ENCODE peak calls at places on chromosome 3, in nine cellular contexts. G, N, L, E, C, M, W, Y and P are unnamed samples.

GRCh38 chr3:158057666-158058065 is 48.6 kb downstream of the SHOX2 start:
- DNase-seq in Y (no peak), N (no peak), G (no peak), M (peak), W (no peak), E (no peak), C (no peak), L (no peak), P (peak)

GRCh38 chr3:195911041-195911945 is 2.9 kb upstream of the TNK2 start:
- DNase-seq in M (no peak), L (no peak), W (no peak), E (no peak), N (peak), G (no peak), C (no peak), Y (no peak), P (peak)

GRCh38 chr3:156509209-156510174 is 45.4 kb downstream of the SSR3 start:
- DNase-seq in C (no peak), G (no peak), M (peak), E (no peak), N (peak), W (no peak), Y (no peak), L (peak), P (peak)

GRCh38 chr3:57572096-57572495 is 16.0 kb downstream of the PDE12 start:
- DNase-seq in E (no peak), L (no peak), G (no peak), N (no peak), M (no peak), C (no peak), Y (no peak), W (no peak), P (no peak)

GRCh38 chr3:124520970-124521369 is 209.3 kb upstream of the UMPS start:
- DNase-seq in E (no peak), M (no peak), N (no peak), C (no peak), L (no peak), Y (no peak), W (no peak), G (no peak), P (peak)

GRCh38 chr3:54830658-54831057 is 97.2 kb downstream of the LRTM1 start:
- DNase-seq in M (no peak), C (no peak), G (no peak), Y (no peak), N (peak), E (no peak), L (peak), W (no peak), P (peak)

GRCh38 chr3:128424508-128425069 is 42.1 kb downstream of the DNAJB8 start:
- DNase-seq in C (peak), M (no peak), N (no peak), G (no peak), Y (no peak), L (no peak), W (no peak), E (no peak), P (peak)

GRCh38 chr3:185646382-185647133 is 60.5 kb downstream of the SENP2 start:
- DNase-seq in N (no peak), Y (no peak), M (no peak), E (no peak), W (no peak), C (no peak), L (no peak), G (no peak), P (no peak)

GRCh38 chr3:195001261-195001660 is 269.7 kb downstream of the XXYLT1 start:
- DNase-seq in E (no peak), M (no peak), C (no peak), L (no peak), W (no peak), Y (no peak), N (no peak), G (no peak), P (no peak)

GRCh38 chr3:194305356-194306108 is 45.6 kb downstream of the CPN2 start:
- DNase-seq in E (no peak), G (no peak), M (no peak), Y (no peak), L (no peak), W (no peak), C (no peak), N (no peak), P (no peak)

GRCh38 chr3:25468866-25469319 is 40.8 kb downstream of the RARB start:
- DNase-seq in E (no peak), M (peak), G (peak), L (peak), Y (no peak), C (peak), N (no peak), W (no peak), P (peak)

GRCh38 chr3:139425745-139426400 is 36.4 kb upstream of the COPB2 start:
- DNase-seq in M (no peak), W (no peak), N (no peak), G (no peak), E (no peak), Y (no peak), C (no peak), L (no peak), P (no peak)

GRCh38 chr3:143283432-143284128 is 164.0 kb downstream of the CHST2 start:
- DNase-seq in M (no peak), C (no peak), L (no peak), Y (no peak), E (no peak), W (no peak), N (no peak), G (no peak), P (peak)

GRCh38 chr3:58521917-58522680 is 14.9 kb downstream of the ACOX2 start:
- DNase-seq in N (no peak), L (no peak), W (no peak), Y (no peak), G (peak), M (no peak), E (no peak), C (no peak), P (no peak)

GRCh38 chr3:55164876-55165275 is 237.0 kb upstream of the LRTM1 start:
- DNase-seq in L (no peak), E (no peak), Y (no peak), M (no peak), W (no peak), G (no peak), N (no peak), C (no peak), P (peak)

GRCh38 chr3:198061119-198062067 is 101.4 kb downstream of the LMLN start:
- DNase-seq in W (no peak), G (no peak), Y (no peak), M (no peak), L (no peak), C (no peak), N (no peak), E (no peak), P (no peak)

GRCh38 chr3:30440880-30441279 is 165.5 kb upstream of the TGFBR2 start:
- DNase-seq in G (no peak), N (no peak), E (no peak), W (no peak), L (no peak), Y (peak), M (no peak), C (peak), P (no peak)

GRCh38 chr3:73136941-73137340 is 75.5 kb downstream of the EBLN2 start:
- DNase-seq in Y (no peak), N (no peak), W (no peak), E (no peak), C (no peak), G (no peak), M (no peak), L (no peak), P (no peak)

GRCh38 chr3:63479661-63480035 is 172.8 kb upstream of the SNTN start:
- DNase-seq in E (no peak), G (no peak), L (no peak), N (no peak), Y (no peak), C (peak), M (no peak), W (no peak), P (peak)

GRCh38 chr3:14957163-14957562 is 9.8 kb downstream of the NR2C2 start:
- DNase-seq in G (no peak), E (no peak), W (no peak), Y (no peak), C (no peak), N (no peak), M (no peak), L (no peak), P (no peak)

GRCh38 chr3:27729748-27730611 is 7.9 kb upstream of the EOMES start:
- DNase-seq in C (no peak), M (no peak), L (no peak), G (no peak), Y (no peak), W (no peak), N (peak), E (no peak), P (peak)

GRCh38 chr3:78871048-78871447 is 896.8 kb downstream of the ROBO1 start:
- DNase-seq in L (no peak), W (no peak), M (no peak), G (no peak), E (no peak), Y (no peak), N (no peak), C (no peak), P (no peak)

GRCh38 chr3:153273217-153273616 is 111.2 kb downstream of the RAP2B start:
- DNase-seq in G (no peak), N (no peak), M (no peak), E (no peak), W (no peak), C (no peak), Y (no peak), L (no peak), P (no peak)

GRCh38 chr3:197417896-197418618 is 119.6 kb upstream of the DLG1 start:
- DNase-seq in M (no peak), N (peak), G (no peak), C (no peak), Y (no peak), E (no peak), W (no peak), L (no peak), P (peak)